ENCODE peak calls at places on chromosomes 2 and 18, in four cellular contexts. One of them, this sample, is unnamed.

GRCh38 chr2:144914622-144915230 is 394.8 kb upstream of the ZEB2 start:
- DNase-seq in K562: no peak
- DNase-seq in IMR-90: peak
- DNase-seq in GM12878: no peak
- DNase-seq in this sample: no peak

GRCh38 chr2:20487030-20487391 is 40.1 kb downstream of the RHOB start:
- DNase-seq in IMR-90: no peak
- DNase-seq in GM12878: no peak
- DNase-seq in K562: no peak
- DNase-seq in this sample: no peak

GRCh38 chr2:206160807-206161179 is 1.1 kb downstream of the EEF1B2 start:
- DNase-seq in IMR-90: no peak
- DNase-seq in K562: peak
- DNase-seq in GM12878: no peak
- DNase-seq in this sample: no peak

GRCh38 chr2:27795868-27796277 is 24.4 kb downstream of the MRPL33 start:
- DNase-seq in IMR-90: no peak
- DNase-seq in K562: no peak
- DNase-seq in GM12878: no peak
- DNase-seq in this sample: peak

GRCh38 chr2:142076319-142076718 is 54.5 kb downstream of the LRP1B start:
- DNase-seq in K562: no peak
- DNase-seq in GM12878: no peak
- DNase-seq in IMR-90: no peak
- DNase-seq in this sample: no peak

GRCh38 chr2:47070155-47070919 is 84.8 kb downstream of the STPG4 start:
- DNase-seq in K562: no peak
- DNase-seq in GM12878: no peak
- DNase-seq in IMR-90: no peak
- DNase-seq in this sample: no peak

GRCh38 chr2:152395132-152396024 is 60.4 kb downstream of the FMNL2 start:
- DNase-seq in K562: no peak
- DNase-seq in IMR-90: peak
- DNase-seq in GM12878: no peak
- DNase-seq in this sample: no peak

GRCh38 chr2:74833418-74834233 is at the start of gene HK2:
- DNase-seq in K562: peak
- DNase-seq in GM12878: peak
- DNase-seq in IMR-90: peak
- DNase-seq in this sample: peak

GRCh38 chr2:169504651-169505050 is 4.9 kb upstream of the KLHL41 start:
- DNase-seq in IMR-90: no peak
- DNase-seq in GM12878: no peak
- DNase-seq in K562: no peak
- DNase-seq in this sample: no peak

GRCh38 chr18:32200766-32201165 is 10.9 kb downstream of the MEP1B start:
- DNase-seq in GM12878: no peak
- DNase-seq in IMR-90: no peak
- DNase-seq in K562: no peak
- DNase-seq in this sample: no peak

GRCh38 chr2:200042102-200042735 is 86.8 kb downstream of the MAIP1 start:
- DNase-seq in GM12878: no peak
- DNase-seq in K562: no peak
- DNase-seq in IMR-90: peak
- DNase-seq in this sample: no peak

GRCh38 chr2:217451634-217452033 is 551.2 kb downstream of the TNS1 start:
- DNase-seq in K562: no peak
- DNase-seq in IMR-90: peak
- DNase-seq in GM12878: no peak
- DNase-seq in this sample: peak

GRCh38 chr18:13566941-13567762 is 159.2 kb downstream of the FAM210A start:
- DNase-seq in IMR-90: no peak
- DNase-seq in K562: no peak
- DNase-seq in GM12878: peak
- DNase-seq in this sample: no peak

GRCh38 chr2:42342795-42343241 is 18.2 kb downstream of the COX7A2L start:
- DNase-seq in GM12878: no peak
- DNase-seq in K562: no peak
- DNase-seq in IMR-90: no peak
- DNase-seq in this sample: no peak

GRCh38 chr2:9820020-9820973 is 23.0 kb upstream of the TAF1B start:
- DNase-seq in K562: no peak
- DNase-seq in GM12878: no peak
- DNase-seq in IMR-90: peak
- DNase-seq in this sample: no peak

GRCh38 chr2:221716434-221717303 is 144.6 kb upstream of the EPHA4 start:
- DNase-seq in GM12878: no peak
- DNase-seq in IMR-90: peak
- DNase-seq in K562: no peak
- DNase-seq in this sample: peak

GRCh38 chr2:206158563-206159345 is 490 bp downstream of the NDUFS1 start:
- DNase-seq in K562: peak
- DNase-seq in IMR-90: peak
- DNase-seq in GM12878: no peak
- DNase-seq in this sample: no peak

GRCh38 chr18:34977787-34978532 is 63.3 kb upstream of the MAPRE2 start:
- DNase-seq in GM12878: no peak
- DNase-seq in K562: peak
- DNase-seq in IMR-90: peak
- DNase-seq in this sample: peak

GRCh38 chr2:59217360-59217759 is 976.2 kb upstream of the FANCL start:
- DNase-seq in GM12878: no peak
- DNase-seq in K562: no peak
- DNase-seq in IMR-90: no peak
- DNase-seq in this sample: no peak

GRCh38 chr2:240688563-240688919 is 3.1 kb upstream of the AQP12A start:
- DNase-seq in IMR-90: no peak
- DNase-seq in K562: no peak
- DNase-seq in GM12878: no peak
- DNase-seq in this sample: no peak

GRCh38 chr2:758073-758820 is 81.0 kb upstream of the TMEM18 start:
- DNase-seq in K562: no peak
- DNase-seq in GM12878: no peak
- DNase-seq in IMR-90: no peak
- DNase-seq in this sample: no peak
- H3K9ac ChIP-seq in K562: no peak
- H3K9ac ChIP-seq in GM12878: no peak
- H3K9ac ChIP-seq in IMR-90: no peak
- H3K9ac ChIP-seq in this sample: no peak

DNA sequence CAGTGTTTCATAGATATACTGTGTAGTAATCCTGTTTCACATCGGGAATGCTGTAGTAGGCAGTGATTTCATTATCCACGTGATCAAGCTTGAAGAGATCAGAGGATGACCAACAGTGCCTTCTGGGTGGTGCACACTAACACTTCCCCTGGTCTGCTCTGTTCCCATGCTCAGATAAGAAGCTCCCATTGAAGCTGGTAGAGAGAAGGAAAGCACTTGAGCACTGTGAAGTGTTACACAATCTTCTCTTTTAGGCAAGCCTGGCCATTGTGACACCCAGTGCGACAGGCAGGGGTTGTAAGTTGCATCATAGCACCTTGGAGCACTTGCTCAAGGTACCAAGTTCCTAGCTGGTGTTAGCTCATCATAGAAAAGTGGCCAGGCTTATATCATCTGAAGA is 30.6 kb upstream of the GPD2 start:
- DNase-seq in K562: peak
- DNase-seq in IMR-90: peak
- DNase-seq in GM12878: no peak
- DNase-seq in this sample: no peak
- TF ChIP-seq FOS in K562: no peak
- TF ChIP-seq FOS in IMR-90: no peak
- TF ChIP-seq FOS in GM12878: no peak
- TF ChIP-seq FOS in this sample: no peak

DNA sequence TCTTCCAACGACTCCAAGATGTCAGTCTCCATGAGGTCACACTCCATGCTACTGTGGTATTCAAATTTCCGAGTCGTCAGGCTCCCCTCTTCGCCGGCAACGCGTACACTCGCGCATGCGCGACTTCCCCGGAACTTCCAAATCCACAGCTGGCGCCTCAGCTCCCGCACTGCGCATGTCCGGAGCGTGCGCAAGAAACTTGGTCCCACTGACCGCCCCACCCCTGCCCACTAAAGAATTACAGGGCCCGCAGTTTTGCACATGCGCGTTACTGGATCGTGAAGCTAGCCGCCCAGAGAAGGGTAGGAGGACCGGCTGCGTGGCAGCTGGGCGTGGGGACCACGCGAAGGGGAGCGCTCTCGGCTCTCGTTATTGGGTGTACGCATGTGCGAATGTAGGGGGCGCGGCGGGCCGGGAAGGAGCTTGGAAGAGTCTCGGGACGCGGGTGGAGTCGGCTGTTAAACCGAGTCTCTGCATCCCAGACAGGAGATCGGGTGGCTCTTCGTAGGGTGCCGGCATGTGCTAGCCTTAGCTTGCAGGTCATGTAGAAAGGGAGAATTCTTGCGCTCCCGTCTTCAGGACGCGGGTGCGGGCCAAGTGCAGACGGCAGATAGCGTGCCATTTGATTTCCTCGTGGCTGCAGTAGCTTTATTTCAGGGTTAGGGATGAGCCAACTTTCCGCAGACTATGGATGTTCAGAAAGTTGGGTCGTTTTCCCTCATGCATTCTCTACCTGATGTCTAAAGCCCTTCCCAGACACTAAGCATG is at the start of gene FAM98A:
- DNase-seq in IMR-90: peak
- DNase-seq in K562: peak
- DNase-seq in GM12878: peak
- DNase-seq in this sample: peak
- TF ChIP-seq POLR2A in IMR-90: peak
- TF ChIP-seq POLR2A in K562: peak
- TF ChIP-seq POLR2A in GM12878: peak
- TF ChIP-seq POLR2A in this sample: peak

GRCh38 chr2:149094217-149095015 is 55.9 kb downstream of the LYPD6B start:
- DNase-seq in K562: no peak
- DNase-seq in IMR-90: no peak
- DNase-seq in GM12878: no peak
- DNase-seq in this sample: no peak
- H3K9ac ChIP-seq in K562: no peak
- H3K9ac ChIP-seq in IMR-90: no peak
- H3K9ac ChIP-seq in GM12878: no peak
- H3K9ac ChIP-seq in this sample: no peak

DNA sequence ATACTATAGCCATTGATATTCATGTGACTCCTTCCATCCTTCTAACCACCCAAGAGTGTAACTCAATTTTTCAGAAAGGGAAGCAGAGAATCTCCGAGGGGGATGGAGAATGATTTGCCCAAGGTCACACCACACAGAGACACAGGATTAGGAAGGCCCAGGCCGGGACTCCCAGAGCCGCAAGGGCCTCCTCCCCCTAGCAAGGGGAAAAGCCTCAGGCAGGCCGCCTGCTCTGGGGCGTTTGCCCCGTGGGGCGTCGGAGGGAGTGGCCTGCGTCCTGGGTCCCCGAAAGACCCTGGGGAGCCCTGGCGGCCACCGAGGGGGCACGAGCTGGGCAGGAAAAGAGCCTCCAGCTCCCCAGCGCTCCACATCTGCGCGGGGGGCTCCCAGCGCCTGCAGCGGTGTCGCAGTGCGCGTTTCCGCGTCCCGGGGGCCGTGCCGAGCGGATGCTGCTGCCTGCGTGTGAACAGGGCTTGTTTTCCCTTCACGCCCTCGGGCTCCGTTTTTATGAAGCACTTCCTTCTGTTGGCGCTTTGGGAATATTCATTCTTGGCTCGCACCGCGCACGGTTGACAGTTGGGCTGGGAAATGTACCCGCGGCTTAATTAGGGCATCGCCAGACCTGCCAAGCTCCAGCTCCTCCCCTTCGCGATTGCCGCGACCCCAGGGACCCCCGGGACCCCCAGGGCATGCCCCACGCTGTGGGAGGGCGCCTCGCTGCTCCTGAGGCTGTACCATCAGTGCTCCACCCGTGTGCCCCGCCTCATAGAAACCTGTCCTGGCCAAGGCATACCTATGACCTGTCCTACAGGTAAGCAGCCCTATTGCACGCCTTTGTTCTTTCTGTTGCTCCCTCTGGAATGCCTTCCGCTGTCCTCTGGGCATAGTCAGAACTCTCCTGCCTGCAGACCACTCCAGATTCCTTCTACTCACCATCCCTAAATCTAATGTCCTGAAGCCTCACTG is 158.9 kb upstream of the GLI2 start:
- DNase-seq in K562: no peak
- DNase-seq in IMR-90: peak
- DNase-seq in GM12878: no peak
- DNase-seq in this sample: peak
- TF ChIP-seq FOS in K562: no peak
- TF ChIP-seq FOS in IMR-90: no peak
- TF ChIP-seq FOS in GM12878: no peak
- TF ChIP-seq FOS in this sample: no peak

GRCh38 chr2:38875576-38876367 is at the start of the genes DHX57 and MORN2:
- DNase-seq in GM12878: peak
- DNase-seq in K562: peak
- DNase-seq in IMR-90: peak
- DNase-seq in this sample: peak
- TF ChIP-seq POLR2A in GM12878: peak
- TF ChIP-seq POLR2A in K562: peak
- TF ChIP-seq POLR2A in IMR-90: no peak
- TF ChIP-seq POLR2A in this sample: peak

GRCh38 chr2:26528870-26529269 is 50.9 kb upstream of the OTOF start:
- DNase-seq in GM12878: no peak
- DNase-seq in K562: no peak
- DNase-seq in IMR-90: no peak
- DNase-seq in this sample: no peak

GRCh38 chr2:26530696-26531095 is 52.8 kb upstream of the OTOF start:
- DNase-seq in GM12878: no peak
- DNase-seq in K562: no peak
- DNase-seq in IMR-90: peak
- DNase-seq in this sample: peak

GRCh38 chr2:26528186-26528585 is 50.3 kb upstream of the OTOF start:
- DNase-seq in K562: no peak
- DNase-seq in GM12878: no peak
- DNase-seq in IMR-90: no peak
- DNase-seq in this sample: no peak

GRCh38 chr2:26530141-26530540 is 52.2 kb upstream of the OTOF start:
- DNase-seq in IMR-90: no peak
- DNase-seq in K562: no peak
- DNase-seq in GM12878: no peak
- DNase-seq in this sample: no peak

DNA sequence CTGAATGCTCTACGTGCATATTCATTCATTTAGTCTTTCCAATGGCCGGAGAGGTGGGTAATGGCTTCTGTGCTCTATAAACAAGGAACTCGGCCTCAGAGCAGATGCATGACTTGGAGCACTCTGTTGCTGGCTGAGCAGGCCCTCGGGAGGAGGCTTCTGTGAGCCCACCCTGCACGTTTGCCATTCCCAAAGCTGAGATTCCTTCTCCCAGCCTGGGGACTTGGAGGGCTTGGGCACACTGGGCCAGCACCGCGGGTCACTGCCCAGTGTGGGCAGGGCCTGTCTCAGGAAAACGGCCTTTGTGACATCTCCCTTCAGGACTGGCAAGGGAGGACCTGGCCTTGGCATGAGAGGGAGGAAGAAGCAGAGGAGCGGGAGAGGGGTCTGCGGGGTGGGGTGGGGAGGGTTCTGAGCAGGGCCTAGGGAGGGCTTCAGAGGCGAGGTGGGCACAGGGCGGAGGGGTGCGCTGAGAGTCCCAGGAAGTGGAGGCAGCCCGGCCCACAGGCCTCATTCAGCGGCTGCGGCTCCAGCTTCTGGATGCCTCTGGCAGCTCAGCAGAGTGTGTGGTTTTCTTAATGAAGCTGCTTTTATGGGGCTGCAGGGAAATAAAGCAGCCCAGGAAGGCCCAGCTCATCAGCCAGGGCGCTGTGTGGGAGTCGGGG is 51.6 kb upstream of the OTOF start:
- DNase-seq in IMR-90: no peak
- DNase-seq in GM12878: no peak
- DNase-seq in K562: no peak
- DNase-seq in this sample: no peak
- H3K9ac ChIP-seq in IMR-90: no peak
- H3K9ac ChIP-seq in GM12878: no peak
- H3K9ac ChIP-seq in K562: no peak
- H3K9ac ChIP-seq in this sample: no peak

This sample was measured in endothelial cell of umbilical vein.